ENCODE peak calls at places on chromosomes 5 and 9, in five cellular contexts. N, M, R, A and V are unnamed samples.

GRCh38 chr5:114418546-114419388 is 56.9 kb downstream of the KCNN2 start:
- DNase-seq in R (no peak), A (peak; percentile 56), N (no peak), M (no peak), V (no peak)

GRCh38 chr5:123518111-123518510 is 6.1 kb downstream of the CSNK1G3 start:
- DNase-seq in R (no peak), N (no peak), A (no peak), M (no peak), V (no peak)

GRCh38 chr5:95731571-95732554 is 727 bp downstream of the RHOBTB3 start:
- DNase-seq in M (peak; percentile 18), A (no peak), N (peak; percentile 74), R (no peak), V (peak; percentile 56)

GRCh38 chr9:91116226-91116625 is 245.5 kb downstream of the AUH start:
- DNase-seq in M (no peak), R (no peak), A (no peak), N (no peak), V (no peak)

GRCh38 chr9:4371108-4371507 is 71.2 kb upstream of the GLIS3 start:
- DNase-seq in M (peak; percentile 87), N (no peak), A (no peak), R (no peak), V (no peak)

GRCh38 chr5:3000631-3001030 is 249.2 kb upstream of the IRX2 start:
- DNase-seq in M (no peak), A (no peak), R (no peak), N (no peak), V (no peak)

GRCh38 chr9:37927611-37928551 is 24.0 kb upstream of the SLC25A51 start:
- DNase-seq in N (no peak), M (no peak), A (no peak), R (no peak), V (no peak)

GRCh38 chr9:98547606-98548005 is 161.1 kb downstream of the GABBR2 start:
- DNase-seq in R (no peak), M (no peak), N (no peak), A (no peak), V (no peak)

GRCh38 chr5:73116506-73116905 is 3.9 kb upstream of the TMEM171 start:
- DNase-seq in N (no peak), R (no peak), M (no peak), A (no peak), V (no peak)

GRCh38 chr5:96115467-96115812 is 153.8 kb upstream of the ELL2 start:
- DNase-seq in N (no peak), R (no peak), A (no peak), M (no peak), V (no peak)

GRCh38 chr5:168408561-168409321 is 77.5 kb upstream of the RARS1 start:
- DNase-seq in N (no peak), R (no peak), A (no peak), M (no peak), V (no peak)

GRCh38 chr5:7394889-7395431 is 978 bp upstream of the ADCY2 start:
- DNase-seq in N (peak; percentile 77), R (no peak), M (no peak), A (no peak), V (no peak)

GRCh38 chr9:72874344-72874743 is 78.5 kb downstream of the ALDH1A1 start:
- DNase-seq in A (no peak), N (no peak), M (no peak), R (no peak), V (no peak)

GRCh38 chr5:137734962-137735530 is 843 bp downstream of the KLHL3 start:
- DNase-seq in N (peak; percentile 62), M (peak; percentile 31), A (no peak), R (no peak), V (peak; percentile 36)

GRCh38 chr5:73948289-73948688 is 322.3 kb downstream of the ARHGEF28 start:
- DNase-seq in A (no peak), N (no peak), R (no peak), M (no peak), V (no peak)

GRCh38 chr5:39584921-39585320 is 160.1 kb upstream of the DAB2 start:
- DNase-seq in R (no peak), M (no peak), A (no peak), N (no peak), V (no peak)

GRCh38 chr9:89137548-89138462 is 40.8 kb downstream of the SHC3 start:
- DNase-seq in R (no peak), M (peak; percentile 90), N (no peak), A (no peak), V (peak; percentile 4)

GRCh38 chr5:93585753-93586385 is 2.8 kb downstream of the NR2F1 start:
- DNase-seq in A (no peak), R (no peak), N (peak; percentile 0), M (no peak), V (no peak)

GRCh38 chr9:127768666-127769065 is 9.8 kb downstream of the SH2D3C start:
- DNase-seq in N (no peak), R (no peak), A (no peak), M (no peak), V (no peak)

GRCh38 chr5:139930406-139930805 is 112.7 kb downstream of the NRG2 start:
- DNase-seq in A (no peak), M (no peak), R (no peak), N (no peak), V (no peak)

GRCh38 chr9:18297532-18297872 is 176.5 kb upstream of the ADAMTSL1 start:
- DNase-seq in M (peak; percentile 37), N (peak; percentile 86), R (no peak), A (no peak), V (no peak)

GRCh38 chr5:173570321-173571090 is 45.9 kb downstream of the BOD1 start:
- DNase-seq in M (no peak), R (no peak), A (no peak), N (no peak), V (no peak)

GRCh38 chr5:83227611-83228010 is 150.3 kb downstream of the XRCC4 start:
- DNase-seq in N (no peak), R (no peak), A (no peak), M (no peak), V (no peak)

GRCh38 chr9:76680716-76681431 is 83.4 kb upstream of the PCA3 start:
- DNase-seq in N (no peak), M (no peak), R (no peak), A (no peak), V (no peak)

GRCh38 chr5:95949810-95950209 is 11.8 kb downstream of the ELL2 start:
- DNase-seq in M (no peak), N (no peak), A (no peak), R (no peak), V (no peak)

GRCh38 chr9:12737871-12738270 is 36.9 kb upstream of the LURAP1L start:
- DNase-seq in A (no peak), M (no peak), R (no peak), N (no peak), V (no peak)

GRCh38 chr9:34994429-34995287 is 5.1 kb downstream of the DNAJB5 start:
- DNase-seq in N (peak; percentile 79), A (no peak), M (peak; percentile 63), R (peak; percentile 37), V (no peak)

GRCh38 chr5:157745041-157745456 is 1.5 kb downstream of the LSM11 start:
- DNase-seq in A (no peak), R (peak; percentile 23), N (no peak), M (no peak), V (no peak)

GRCh38 chr9:124752967-124753366 is 18.1 kb downstream of the NR6A1 start:
- DNase-seq in A (no peak), N (no peak), R (no peak), M (peak; percentile 23), V (no peak)

GRCh38 chr5:155665371-155665770 is 651.8 kb downstream of the KIF4B start:
- DNase-seq in A (no peak), R (no peak), M (no peak), N (no peak), V (no peak)

GRCh38 chr5:143262393-143263174 is 140.9 kb downstream of the NR3C1 start:
- DNase-seq in R (no peak), N (no peak), A (peak; percentile 48), M (peak; percentile 76), V (no peak)

DNA sequence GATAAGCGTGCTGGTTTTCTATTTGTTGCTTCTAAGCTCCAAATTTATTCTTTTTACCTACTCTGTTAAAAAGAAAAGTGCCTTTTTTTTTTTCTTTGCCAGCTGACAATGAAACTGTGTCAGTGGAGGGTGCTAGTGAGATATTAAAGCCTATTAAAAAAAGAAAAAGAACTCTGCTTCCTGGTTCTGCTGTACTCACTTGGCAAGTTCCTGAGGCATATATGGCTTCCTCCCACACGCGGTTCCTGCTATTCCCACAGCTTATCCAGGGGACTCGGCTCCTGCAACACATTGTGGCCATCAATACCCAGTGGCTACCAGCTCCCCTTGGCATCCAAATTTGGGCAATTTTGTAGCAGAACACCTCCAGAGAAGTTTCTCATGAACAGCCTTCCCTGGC is 1977.7 kb upstream of the CDH9 start:
- DNase-seq in M (peak; percentile 7), A (no peak), N (no peak), R (no peak), V (no peak)
- H2AFZ ChIP-seq in M (peak overlapping the region; percentile 55), A (no peak overlapping the region), N (no peak overlapping the region), R (no peak overlapping the region), V (no peak overlapping the region)

DNA sequence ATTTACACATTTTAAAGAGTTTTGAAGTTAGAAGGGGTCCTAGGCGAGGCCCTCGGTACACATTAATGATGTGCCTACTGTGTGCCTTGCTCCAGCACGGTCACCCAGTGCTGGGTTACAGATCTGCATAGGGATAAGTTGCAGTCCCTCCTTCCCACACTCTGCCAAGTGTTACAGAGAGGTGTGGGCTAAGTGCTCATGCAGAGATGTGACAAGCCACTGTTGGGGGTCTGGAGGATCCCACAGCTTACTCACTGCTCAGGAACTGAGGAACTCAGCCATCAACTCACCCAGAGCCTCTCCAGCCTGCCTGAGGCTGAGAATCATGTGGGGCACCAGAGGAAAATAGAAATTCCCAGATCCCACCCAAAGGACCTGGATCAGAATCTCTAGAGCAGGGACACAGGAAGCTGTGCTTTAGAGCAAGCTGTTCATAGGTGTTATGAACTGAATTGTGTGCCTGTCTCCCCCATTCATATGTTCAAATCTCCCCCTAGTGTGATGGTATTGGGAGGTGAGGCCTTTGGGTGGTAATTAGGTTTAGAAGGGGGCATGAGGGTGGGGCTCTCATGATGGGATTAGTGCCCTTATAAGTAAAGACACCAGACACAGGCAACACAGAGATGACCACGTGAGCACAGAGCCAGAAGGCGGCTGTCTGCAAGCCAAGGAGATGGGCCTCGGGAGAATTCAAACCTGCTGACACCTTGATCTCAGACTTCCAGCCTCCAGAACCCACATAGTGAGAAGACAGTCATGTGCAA is 164.1 kb downstream of the HSD17B3 start:
- DNase-seq in M (no peak), A (no peak), R (no peak), N (no peak), V (no peak)
- H2AFZ ChIP-seq in M (peak overlapping the region; percentile 57), A (peak overlapping the region; percentile 91), R (no peak overlapping the region), N (peak overlapping the region; percentile 2), V (no peak overlapping the region)

GRCh38 chr9:122386316-122386872 is 15.6 kb downstream of the PTGS1 start:
- DNase-seq in M (no peak), A (no peak), R (no peak), N (no peak), V (no peak)

GRCh38 chr9:122381206-122381950 is 10.6 kb downstream of the PTGS1 start:
- DNase-seq in A (no peak), N (no peak), R (no peak), M (no peak), V (no peak)

GRCh38 chr9:122387526-122387925 is 16.7 kb downstream of the PTGS1 start:
- DNase-seq in R (no peak), M (no peak), N (no peak), A (no peak), V (no peak)

GRCh38 chr9:122382901-122383850 is 12.4 kb downstream of the PTGS1 start:
- DNase-seq in N (no peak), A (no peak), M (no peak), R (no peak), V (no peak)

GRCh38 chr9:122383992-122384461 is 13.2 kb downstream of the PTGS1 start:
- DNase-seq in R (no peak), N (no peak), M (peak; percentile 27), A (no peak), V (no peak)
- H2AFZ ChIP-seq in R (no peak overlapping the region), N (no peak overlapping the region), M (no peak overlapping the region), A (no peak overlapping the region), V (no peak overlapping the region)

GRCh38 chr5:33423018-33423630 is 17.6 kb upstream of the TARS1 start:
- DNase-seq in R (no peak), A (no peak), N (peak; percentile 34), M (peak; percentile 69), V (no peak)
- H2AFZ ChIP-seq in R (no peak overlapping the region), A (no peak overlapping the region), N (no peak overlapping the region), M (no peak overlapping the region), V (no peak overlapping the region)